ENCODE peak calls at places on chromosomes 3 and 15, in seven cellular contexts. C is pancreas, T is fibroblast of the aortic adventitia, O is IMR-90, A is mammary epithelial cell, G is upper lobe of right lung, P is left ventricle myocardium inferior. I is an unnamed sample.

GRCh38 chr15:73388256-73388781 is 19.6 kb upstream of the HCN4 start:
- DNase-seq in O (peak), P (no peak), G (peak), A (peak), T (peak), C (peak), I (no peak)

GRCh38 chr15:67433495-67434099 is 87.3 kb upstream of the C15orf61 start:
- DNase-seq in T (peak), G (no peak), A (peak), C (peak), P (peak), O (peak), I (peak)

GRCh38 chr15:69701198-69701597 is 248.6 kb downstream of the RPLP1 start:
- DNase-seq in T (no peak), C (no peak), O (no peak), G (no peak), A (no peak), P (no peak), I (no peak)

GRCh38 chr3:23804441-23805227 is 1.1 kb upstream of the UBE2E1 start:
- DNase-seq in A (peak), C (no peak), T (no peak), G (no peak), O (no peak), P (no peak), I (no peak)

GRCh38 chr15:34047893-34048775 is 9.1 kb upstream of the AVEN start:
- DNase-seq in T (peak), A (no peak), O (no peak), C (no peak), G (no peak), P (no peak), I (no peak)

GRCh38 chr3:112651516-112651915 is 10.6 kb upstream of the CCDC80 start:
- DNase-seq in T (peak), O (peak), G (no peak), P (no peak), A (no peak), C (no peak), I (no peak)

GRCh38 chr3:60277376-60277800 is 973.9 kb downstream of the FHIT start:
- DNase-seq in T (no peak), P (no peak), A (no peak), C (no peak), G (no peak), O (no peak), I (no peak)

GRCh38 chr3:73687081-73688004 is 62.6 kb upstream of the PDZRN3 start:
- DNase-seq in T (peak), P (no peak), A (no peak), G (no peak), O (peak), C (no peak), I (no peak)

GRCh38 chr15:78049691-78050440 is 27.6 kb downstream of the TBC1D2B start:
- DNase-seq in C (no peak), G (no peak), T (peak), P (no peak), A (peak), O (peak), I (peak)

GRCh38 chr3:40043444-40043755 is 234.0 kb downstream of the MYRIP start:
- DNase-seq in C (no peak), A (peak), O (no peak), P (no peak), T (peak), G (no peak), I (no peak)

GRCh38 chr3:49813497-49814174 is at the start of gene UBA7:
- DNase-seq in A (peak), T (peak), O (peak), P (peak), G (no peak), C (peak), I (peak)

GRCh38 chr3:127831723-127832172 is 9.4 kb upstream of the MGLL start:
- DNase-seq in C (peak), P (peak), G (peak), O (peak), A (no peak), T (peak), I (peak)

GRCh38 chr3:189144645-189145044 is 27.1 kb upstream of the TPRG1 start:
- DNase-seq in G (no peak), C (no peak), T (peak), O (peak), P (no peak), A (peak), I (no peak)
- TF ChIP-seq CTCF in G (peak), C (no peak), T (no peak), O (no peak), P (peak), A (peak), I (no peak)

GRCh38 chr3:43581343-43581742 is 40.5 kb downstream of the ANO10 start:
- DNase-seq in G (no peak), O (peak), A (peak), P (no peak), T (peak), C (no peak), I (no peak)

GRCh38 chr3:43582876-43583275 is 38.9 kb downstream of the ANO10 start:
- DNase-seq in T (peak), A (no peak), O (peak), C (no peak), P (no peak), G (no peak), I (no peak)

GRCh38 chr3:43584043-43584826 is 37.6 kb downstream of the ANO10 start:
- DNase-seq in G (no peak), A (peak), O (peak), P (no peak), T (peak), C (no peak), I (no peak)

GRCh38 chr3:43580181-43580580 is 41.6 kb downstream of the ANO10 start:
- DNase-seq in P (no peak), G (no peak), A (peak), O (no peak), T (no peak), C (no peak), I (no peak)

DNA sequence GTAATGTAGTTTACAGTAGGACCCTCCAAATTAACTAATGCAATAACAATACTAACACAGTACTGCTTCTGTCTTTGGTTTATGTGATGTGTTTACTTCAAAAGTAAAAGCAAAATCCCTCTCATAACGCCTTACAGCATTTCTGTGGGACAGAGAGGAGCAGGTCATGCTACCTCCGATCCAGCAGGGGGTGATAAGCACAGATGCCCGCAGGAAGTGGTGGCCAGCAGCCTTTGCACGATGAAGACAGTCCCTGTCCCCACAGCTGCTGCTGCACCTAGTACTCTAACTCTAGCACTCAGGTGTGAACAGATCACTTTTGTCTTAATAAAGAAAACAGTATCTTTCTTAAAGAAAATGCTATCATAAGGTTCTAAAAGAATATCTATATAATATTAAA is 38.3 kb downstream of the ANO10 start:
- DNase-seq in P (no peak), T (no peak), G (no peak), O (no peak), A (no peak), C (no peak), I (no peak)
- TF ChIP-seq CTCF in P (no peak), T (no peak), G (no peak), O (peak), A (no peak), C (no peak), I (peak)

GRCh38 chr3:188320757-188321156 is 166.8 kb downstream of the LPP start:
- DNase-seq in T (peak), O (peak), A (peak), P (no peak), G (no peak), C (no peak), I (no peak)
- TF ChIP-seq CTCF in T (peak), O (peak), A (no peak), P (no peak), G (no peak), C (no peak), I (no peak)

GRCh38 chr15:84981711-84982300 is at the start of gene PDE8A:
- DNase-seq in C (peak), T (no peak), P (peak), A (peak), G (no peak), O (peak), I (no peak)
- TF ChIP-seq CTCF in C (no peak), T (no peak), P (peak), A (no peak), G (no peak), O (no peak), I (no peak)

DNA sequence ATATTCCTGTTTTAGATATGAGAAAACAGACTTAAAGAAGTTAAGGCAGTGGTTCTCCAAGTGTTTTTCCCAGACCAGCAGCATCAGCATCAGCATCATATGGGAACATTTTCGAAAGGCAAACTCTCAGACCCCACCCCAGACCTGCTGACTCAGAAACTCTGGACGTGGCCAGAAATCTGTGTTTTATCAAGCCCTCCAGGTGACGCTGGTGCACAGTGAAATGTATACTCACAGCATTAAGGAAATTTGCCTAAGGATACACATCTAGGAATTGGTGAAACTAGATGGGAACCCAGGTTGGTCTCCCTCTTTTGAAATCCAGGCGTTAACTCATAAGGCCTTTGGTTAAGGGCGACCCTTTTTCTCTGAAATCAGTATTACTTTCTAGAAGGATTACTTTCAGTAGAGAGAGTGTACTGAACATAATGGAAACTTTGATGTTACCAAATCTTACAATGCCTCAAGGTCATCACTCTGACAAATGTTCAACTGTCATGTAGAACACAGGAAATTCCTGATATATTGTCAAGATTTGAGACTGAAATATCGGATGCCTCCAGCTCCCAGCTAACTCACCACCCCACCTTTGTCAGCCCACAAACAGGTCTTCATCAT is 910.2 kb downstream of the ROBO1 start:
- DNase-seq in A (no peak), G (no peak), P (no peak), T (peak), O (no peak), C (no peak), I (no peak)
- TF ChIP-seq CTCF in A (no peak), G (no peak), P (no peak), T (peak), O (no peak), C (no peak), I (peak)

GRCh38 chr3:12125772-12126171 is 32.9 kb downstream of the TIMP4 start:
- DNase-seq in O (no peak), P (no peak), C (no peak), G (no peak), T (no peak), A (no peak), I (no peak)
- TF ChIP-seq CTCF in O (no peak), P (no peak), C (no peak), G (no peak), T (no peak), A (no peak), I (no peak)

I was measured in GM13977.